ENCODE peak calls at places on chromosome 1, in nine cellular contexts. Q, Y, J, K, V, P, D, Z and N are unnamed samples.

GRCh38 chr1:3129133-3129490 is 60.1 kb downstream of the PRDM16 start:
- DNase-seq in Q (no peak), Y (no peak), J (no peak), K (no peak), V (no peak), P (no peak), D (no peak), Z (no peak), N (no peak)

GRCh38 chr1:6811587-6811986 is 26.3 kb downstream of the CAMTA1 start:
- DNase-seq in Q (no peak), Y (no peak), J (no peak), K (no peak), V (no peak), P (no peak), D (no peak), Z (peak; percentile 62), N (no peak)

GRCh38 chr1:212958175-212958574 is 7.8 kb downstream of the VASH2 start:
- DNase-seq in Q (no peak), Y (no peak), J (no peak), K (no peak), V (no peak), P (no peak), D (no peak), Z (no peak), N (no peak)

GRCh38 chr1:68570859-68571258 is 74.0 kb upstream of the DEPDC1 start:
- DNase-seq in Q (no peak), Y (no peak), J (no peak), K (peak; percentile 5), V (no peak), P (no peak), D (no peak), Z (peak; percentile 5), N (peak; percentile 4)

GRCh38 chr1:160777486-160778089 is 18.4 kb upstream of the LY9 start:
- DNase-seq in Q (no peak), Y (no peak), J (peak; percentile 28), K (no peak), V (peak; percentile 85), P (no peak), D (peak; percentile 54), Z (peak; percentile 35), N (peak; percentile 3)

GRCh38 chr1:80533178-80533577 is 1267.6 kb upstream of the ADGRL2 start:
- DNase-seq in Q (no peak), Y (no peak), J (no peak), K (no peak), V (no peak), P (no peak), D (no peak), Z (no peak), N (no peak)

GRCh38 chr1:248872752-248873408 is 14.0 kb upstream of the ZNF692 start:
- DNase-seq in Q (peak; percentile 44), Y (no peak), J (peak; percentile 75), K (peak; percentile 74), V (peak; percentile 76), P (peak; percentile 74), D (peak; percentile 73), Z (peak; percentile 66), N (peak; percentile 63)

GRCh38 chr1:178189814-178190213 is 95.9 kb downstream of the RASAL2 start:
- DNase-seq in Q (no peak), Y (no peak), J (peak; percentile 25), K (peak; percentile 34), V (peak; percentile 58), P (no peak), D (peak; percentile 50), Z (peak; percentile 41), N (peak; percentile 57)

GRCh38 chr1:2205191-2205952 is 10.8 kb upstream of the FAAP20 start:
- DNase-seq in Q (peak; percentile 84), Y (peak; percentile 92), J (peak; percentile 97), K (peak; percentile 98), V (peak; percentile 86), P (peak; percentile 98), D (peak; percentile 98), Z (peak; percentile 98), N (peak; percentile 90)

GRCh38 chr1:224623310-224623714 is 7.2 kb downstream of the CNIH3 start:
- DNase-seq in Q (no peak), Y (no peak), J (no peak), K (peak; percentile 82), V (no peak), P (no peak), D (no peak), Z (no peak), N (peak; percentile 81)

GRCh38 chr1:115179397-115179835 is 90.1 kb upstream of the TSPAN2 start:
- DNase-seq in Q (no peak), Y (no peak), J (no peak), K (peak; percentile 93), V (no peak), P (no peak), D (peak; percentile 70), Z (peak; percentile 88), N (peak; percentile 98)

GRCh38 chr1:2307943-2308342 is 79.8 kb downstream of the SKI start:
- DNase-seq in Q (no peak), Y (no peak), J (no peak), K (no peak), V (no peak), P (no peak), D (no peak), Z (no peak), N (no peak)

GRCh38 chr1:47906009-47906432 is 91.2 kb downstream of the TRABD2B start:
- DNase-seq in Q (no peak), Y (no peak), J (no peak), K (peak; percentile 77), V (no peak), P (no peak), D (peak; percentile 48), Z (peak; percentile 3), N (peak; percentile 54)

GRCh38 chr1:213767683-213768082 is 220.1 kb upstream of the PROX1 start:
- DNase-seq in Q (no peak), Y (no peak), J (no peak), K (no peak), V (no peak), P (no peak), D (no peak), Z (no peak), N (no peak)

GRCh38 chr1:182147136-182147815 is 85.8 kb upstream of the ZNF648 start:
- DNase-seq in Q (no peak), Y (no peak), J (no peak), K (peak; percentile 74), V (peak; percentile 59), P (no peak), D (no peak), Z (no peak), N (peak; percentile 67)

GRCh38 chr1:218933526-218933925 is 240.2 kb upstream of the LYPLAL1 start:
- DNase-seq in Q (no peak), Y (no peak), J (no peak), K (peak; percentile 81), V (no peak), P (no peak), D (no peak), Z (no peak), N (peak; percentile 88)

DNA sequence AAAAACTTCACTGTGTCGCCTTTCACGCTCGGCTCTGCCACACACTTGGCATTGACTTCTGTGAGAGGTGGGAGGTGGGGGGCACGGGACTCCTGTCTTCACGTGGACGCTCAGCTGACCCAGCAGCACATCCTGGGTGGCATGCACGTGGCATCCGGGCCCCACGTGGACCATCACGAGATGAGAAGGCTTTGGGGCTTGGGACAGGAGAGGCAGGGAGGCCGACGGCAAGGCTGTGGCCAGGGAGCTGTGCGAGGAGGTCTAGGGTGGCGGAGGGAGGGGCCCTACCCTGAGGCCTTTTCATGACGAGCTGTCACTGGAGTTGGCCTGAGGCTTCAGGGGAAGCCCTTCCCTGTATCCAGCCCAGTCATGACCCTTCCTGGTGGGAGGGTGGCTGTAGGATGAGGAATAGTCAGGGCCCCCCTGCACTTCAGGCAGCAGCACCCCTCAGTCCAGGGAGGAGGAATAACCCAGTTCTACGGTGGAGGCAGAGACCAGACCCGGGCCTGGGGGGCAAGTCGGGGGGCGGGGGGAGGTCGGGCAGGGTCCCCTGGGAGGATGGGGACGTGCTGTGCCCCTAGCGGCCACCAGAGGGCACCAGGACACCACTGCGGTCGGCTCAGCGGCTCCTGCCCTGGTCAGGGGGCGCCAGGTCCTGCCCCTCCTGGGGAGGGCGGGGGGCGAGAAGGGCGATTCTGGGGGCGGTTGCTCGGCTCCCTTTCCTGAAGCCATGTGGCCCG is 2.0 kb upstream of the PERM1 start:
- DNase-seq in Q (peak; percentile 70), Y (no peak), J (peak; percentile 61), K (peak; percentile 46), V (no peak), P (peak; percentile 85), D (peak; percentile 69), Z (no peak), N (no peak)
- TF ChIP-seq CTCF in Q (peak; percentile 98), Y (peak; percentile 67), J (peak; percentile 71), K (peak; percentile 60), V (peak; percentile 61), P (peak; percentile 96), D (peak; percentile 96), Z (peak; percentile 83), N (peak; percentile 65)

GRCh38 chr1:44500181-44501021 is 95.3 kb downstream of the RNF220 start:
- DNase-seq in Q (no peak), Y (no peak), J (peak; percentile 8), K (peak; percentile 31), V (no peak), P (no peak), D (peak; percentile 42), Z (peak; percentile 47), N (peak; percentile 34)
- TF ChIP-seq CTCF in Q (peak; percentile 28), Y (no peak), J (peak; percentile 10), K (peak; percentile 42), V (no peak), P (no peak), D (peak; percentile 36), Z (peak; percentile 62), N (peak; percentile 49)

GRCh38 chr1:82515650-82516049 is 714.9 kb downstream of the ADGRL2 start:
- DNase-seq in Q (no peak), Y (no peak), J (no peak), K (peak; percentile 72), V (no peak), P (no peak), D (peak; percentile 11), Z (no peak), N (peak; percentile 74)

DNA sequence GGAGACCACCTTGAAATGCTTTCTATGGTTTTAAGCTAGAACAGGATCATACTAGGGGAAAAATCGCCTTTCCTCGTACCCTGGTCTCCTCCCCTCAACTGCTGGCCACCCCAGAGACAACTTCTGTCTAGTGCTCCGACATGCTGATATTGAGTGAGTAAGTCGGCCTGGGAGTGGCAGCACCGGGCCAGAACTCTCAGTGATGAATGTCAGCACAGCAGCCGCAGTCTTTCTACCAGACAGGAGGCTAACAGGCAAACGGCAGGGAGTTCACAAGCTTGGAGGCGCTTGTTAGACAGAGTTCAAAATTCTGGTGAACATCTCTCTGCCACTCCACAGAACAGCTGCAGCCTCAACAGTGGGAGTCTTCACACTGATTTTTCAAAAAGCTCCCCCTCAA is 716.9 kb downstream of the ADGRL2 start:
- DNase-seq in Q (no peak), Y (no peak), J (peak; percentile 5), K (peak; percentile 31), V (no peak), P (no peak), D (peak; percentile 31), Z (peak; percentile 35), N (peak; percentile 26)
- TF ChIP-seq CTCF in Q (no peak), Y (no peak), J (no peak), K (no peak), V (no peak), P (no peak), D (peak; percentile 19), Z (no peak), N (no peak)

DNA sequence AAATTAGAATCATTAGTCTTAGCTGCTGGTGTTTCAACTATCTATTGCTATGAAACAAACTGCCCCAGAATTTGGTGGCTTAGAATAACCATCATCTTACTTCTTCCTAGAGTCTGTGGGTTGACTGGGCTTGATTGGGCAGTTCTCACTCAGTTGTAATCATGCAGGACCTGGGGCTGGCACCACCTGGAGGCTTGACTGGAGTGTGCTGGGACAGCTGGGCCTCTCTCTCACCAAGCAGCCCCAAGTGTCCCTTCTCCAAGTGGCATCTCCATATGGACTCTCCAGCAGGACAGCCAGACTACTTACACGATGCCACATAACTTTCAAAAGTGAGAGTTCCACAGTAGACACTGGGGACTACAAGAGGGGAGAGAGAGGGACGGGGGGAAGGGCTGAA is 140.3 kb upstream of the ATP1B1 start:
- DNase-seq in Q (no peak), Y (no peak), J (no peak), K (no peak), V (no peak), P (no peak), D (no peak), Z (no peak), N (no peak)
- TF ChIP-seq CTCF in Q (no peak), Y (no peak), J (no peak), K (no peak), V (no peak), P (no peak), D (no peak), Z (no peak), N (no peak)